ENCODE peak calls at places on chromosomes 11 and 22, in four cellular contexts. One of them, this sample, is unnamed.

GRCh38 chr11:131685906-131686305 is 315.5 kb downstream of the NTM start:
- DNase-seq in stimulated activated CD8-positive, alpha-beta memory T cell treated with anti-CD3 and anti-CD28 coated beads, Interleukin-4, amount 100 ng/mL, for 48 hours: no peak
- DNase-seq in neural progenitor cell: no peak
- DNase-seq in activated naive CD4-positive, alpha-beta T cell: no peak
- DNase-seq in this sample: no peak

GRCh38 chr11:117792241-117792640 is 4.8 kb downstream of the DSCAML1 start:
- DNase-seq in stimulated activated CD8-positive, alpha-beta memory T cell treated with anti-CD3 and anti-CD28 coated beads, Interleukin-4, amount 100 ng/mL, for 48 hours: no peak
- DNase-seq in neural progenitor cell: no peak
- DNase-seq in activated naive CD4-positive, alpha-beta T cell: no peak
- DNase-seq in this sample: no peak

GRCh38 chr22:30308518-30309230 is 18.1 kb downstream of the TBC1D10A start:
- DNase-seq in stimulated activated CD8-positive, alpha-beta memory T cell treated with anti-CD3 and anti-CD28 coated beads, Interleukin-4, amount 100 ng/mL, for 48 hours: no peak
- DNase-seq in neural progenitor cell: no peak
- DNase-seq in activated naive CD4-positive, alpha-beta T cell: no peak
- DNase-seq in this sample: no peak

GRCh38 chr11:46247664-46248063 is 29.8 kb upstream of the CREB3L1 start:
- DNase-seq in stimulated activated CD8-positive, alpha-beta memory T cell treated with anti-CD3 and anti-CD28 coated beads, Interleukin-4, amount 100 ng/mL, for 48 hours: peak; percentile 45
- DNase-seq in neural progenitor cell: peak; percentile 82
- DNase-seq in activated naive CD4-positive, alpha-beta T cell: peak; percentile 10
- DNase-seq in this sample: no peak

GRCh38 chr11:69312418-69313399 is 18.8 kb downstream of the MYEOV start:
- DNase-seq in stimulated activated CD8-positive, alpha-beta memory T cell treated with anti-CD3 and anti-CD28 coated beads, Interleukin-4, amount 100 ng/mL, for 48 hours: no peak
- DNase-seq in neural progenitor cell: no peak
- DNase-seq in activated naive CD4-positive, alpha-beta T cell: no peak
- DNase-seq in this sample: peak; percentile 35

GRCh38 chr22:19168088-19168890 is 10.2 kb downstream of the SLC25A1 start:
- DNase-seq in stimulated activated CD8-positive, alpha-beta memory T cell treated with anti-CD3 and anti-CD28 coated beads, Interleukin-4, amount 100 ng/mL, for 48 hours: no peak
- DNase-seq in neural progenitor cell: peak; percentile 2
- DNase-seq in activated naive CD4-positive, alpha-beta T cell: no peak
- DNase-seq in this sample: no peak

GRCh38 chr22:23068096-23068831 is 2.1 kb upstream of the GNAZ start:
- DNase-seq in stimulated activated CD8-positive, alpha-beta memory T cell treated with anti-CD3 and anti-CD28 coated beads, Interleukin-4, amount 100 ng/mL, for 48 hours: peak; percentile 20
- DNase-seq in neural progenitor cell: no peak
- DNase-seq in activated naive CD4-positive, alpha-beta T cell: no peak
- DNase-seq in this sample: no peak

GRCh38 chr22:49429066-49429465 is 398.6 kb downstream of the BRD1 start:
- DNase-seq in stimulated activated CD8-positive, alpha-beta memory T cell treated with anti-CD3 and anti-CD28 coated beads, Interleukin-4, amount 100 ng/mL, for 48 hours: no peak
- DNase-seq in neural progenitor cell: peak; percentile 32
- DNase-seq in activated naive CD4-positive, alpha-beta T cell: no peak
- DNase-seq in this sample: no peak

GRCh38 chr22:17792289-17792688 is 18.0 kb upstream of the BID start:
- DNase-seq in stimulated activated CD8-positive, alpha-beta memory T cell treated with anti-CD3 and anti-CD28 coated beads, Interleukin-4, amount 100 ng/mL, for 48 hours: no peak
- DNase-seq in neural progenitor cell: peak; percentile 60
- DNase-seq in activated naive CD4-positive, alpha-beta T cell: no peak
- DNase-seq in this sample: no peak

GRCh38 chr11:69563946-69564780 is 76.8 kb upstream of the CCND1 start:
- DNase-seq in stimulated activated CD8-positive, alpha-beta memory T cell treated with anti-CD3 and anti-CD28 coated beads, Interleukin-4, amount 100 ng/mL, for 48 hours: no peak
- DNase-seq in neural progenitor cell: no peak
- DNase-seq in activated naive CD4-positive, alpha-beta T cell: no peak
- DNase-seq in this sample: no peak

GRCh38 chr11:83282084-83282716 is 4.0 kb downstream of the CCDC90B start:
- DNase-seq in stimulated activated CD8-positive, alpha-beta memory T cell treated with anti-CD3 and anti-CD28 coated beads, Interleukin-4, amount 100 ng/mL, for 48 hours: no peak
- DNase-seq in neural progenitor cell: no peak
- DNase-seq in activated naive CD4-positive, alpha-beta T cell: no peak
- DNase-seq in this sample: no peak

GRCh38 chr11:112558691-112559090 is 298.0 kb upstream of the PLET1 start:
- DNase-seq in stimulated activated CD8-positive, alpha-beta memory T cell treated with anti-CD3 and anti-CD28 coated beads, Interleukin-4, amount 100 ng/mL, for 48 hours: no peak
- DNase-seq in neural progenitor cell: no peak
- DNase-seq in activated naive CD4-positive, alpha-beta T cell: no peak
- DNase-seq in this sample: no peak